ENCODE peak calls at places on chromosome 18, in nine cellular contexts. One of them, this sample, is unnamed. For H3K4me1, the result is how much of the 10 kb centered on the place peaks cover.

GRCh38 chr18:31731628-31732027 is 29.1 kb downstream of the SLC25A52 start:
- DNase-seq in spleen: no peak
- DNase-seq in ascending aorta: no peak
- DNase-seq in adrenal gland: no peak
- DNase-seq in stomach: no peak
- DNase-seq in HepG2: no peak
- DNase-seq in neural progenitor cell: no peak
- DNase-seq in A673: no peak
- DNase-seq in GM12878: no peak
- DNase-seq in this sample: no peak

GRCh38 chr18:26656944-26657536 is 108.7 kb upstream of the KCTD1 start:
- DNase-seq in spleen: peak
- DNase-seq in ascending aorta: no peak
- DNase-seq in adrenal gland: peak
- DNase-seq in stomach: peak
- DNase-seq in HepG2: peak
- DNase-seq in neural progenitor cell: peak
- DNase-seq in A673: peak
- DNase-seq in GM12878: no peak
- DNase-seq in this sample: peak

GRCh38 chr18:79211844-79212243 is 142.7 kb downstream of the ATP9B start:
- DNase-seq in spleen: no peak
- DNase-seq in ascending aorta: no peak
- DNase-seq in adrenal gland: no peak
- DNase-seq in stomach: no peak
- DNase-seq in HepG2: peak
- DNase-seq in neural progenitor cell: no peak
- DNase-seq in A673: peak
- DNase-seq in GM12878: no peak
- DNase-seq in this sample: no peak

GRCh38 chr18:23143871-23144270 is 8.6 kb downstream of the CABLES1 start:
- DNase-seq in spleen: no peak
- DNase-seq in ascending aorta: no peak
- DNase-seq in adrenal gland: no peak
- DNase-seq in stomach: no peak
- DNase-seq in HepG2: no peak
- DNase-seq in neural progenitor cell: no peak
- DNase-seq in A673: no peak
- DNase-seq in GM12878: no peak
- DNase-seq in this sample: peak

GRCh38 chr18:43078485-43079092 is 36.9 kb downstream of the RIT2 start:
- DNase-seq in spleen: no peak
- DNase-seq in ascending aorta: no peak
- DNase-seq in adrenal gland: no peak
- DNase-seq in stomach: no peak
- DNase-seq in HepG2: no peak
- DNase-seq in neural progenitor cell: peak
- DNase-seq in A673: no peak
- DNase-seq in GM12878: no peak
- DNase-seq in this sample: peak

GRCh38 chr18:65091737-65092329 is 659.0 kb upstream of the CDH7 start:
- DNase-seq in spleen: no peak
- DNase-seq in ascending aorta: no peak
- DNase-seq in adrenal gland: peak
- DNase-seq in stomach: no peak
- DNase-seq in HepG2: peak
- DNase-seq in neural progenitor cell: peak
- DNase-seq in A673: peak
- DNase-seq in GM12878: no peak
- DNase-seq in this sample: peak

GRCh38 chr18:48367557-48367956 is 41.6 kb downstream of the ZBTB7C start:
- DNase-seq in spleen: no peak
- DNase-seq in ascending aorta: no peak
- DNase-seq in adrenal gland: peak
- DNase-seq in stomach: no peak
- DNase-seq in HepG2: no peak
- DNase-seq in neural progenitor cell: no peak
- DNase-seq in A673: no peak
- DNase-seq in GM12878: no peak
- DNase-seq in this sample: no peak

GRCh38 chr18:9796933-9797549 is 88.7 kb upstream of the TXNDC2 start:
- DNase-seq in spleen: no peak
- DNase-seq in ascending aorta: no peak
- DNase-seq in adrenal gland: no peak
- DNase-seq in stomach: no peak
- DNase-seq in HepG2: no peak
- DNase-seq in neural progenitor cell: no peak
- DNase-seq in A673: no peak
- DNase-seq in GM12878: no peak
- DNase-seq in this sample: peak

GRCh38 chr18:75088021-75088506 is 120.9 kb downstream of the PTGR3 start:
- DNase-seq in spleen: no peak
- DNase-seq in ascending aorta: no peak
- DNase-seq in adrenal gland: peak
- DNase-seq in stomach: no peak
- DNase-seq in HepG2: no peak
- DNase-seq in neural progenitor cell: no peak
- DNase-seq in A673: no peak
- DNase-seq in GM12878: no peak
- DNase-seq in this sample: no peak

GRCh38 chr18:56873441-56874140 is 222.4 kb downstream of the WDR7 start:
- DNase-seq in spleen: no peak
- DNase-seq in ascending aorta: no peak
- DNase-seq in adrenal gland: no peak
- DNase-seq in stomach: no peak
- DNase-seq in HepG2: peak
- DNase-seq in neural progenitor cell: peak
- DNase-seq in A673: peak
- DNase-seq in GM12878: no peak
- DNase-seq in this sample: no peak

GRCh38 chr18:13446581-13447470 is 228.3 kb downstream of the LDLRAD4 start:
- DNase-seq in spleen: no peak
- DNase-seq in ascending aorta: no peak
- DNase-seq in adrenal gland: peak
- DNase-seq in stomach: no peak
- DNase-seq in HepG2: no peak
- DNase-seq in neural progenitor cell: peak
- DNase-seq in A673: peak
- DNase-seq in GM12878: no peak
- DNase-seq in this sample: no peak

GRCh38 chr18:57026316-57026715 is 120.6 kb upstream of the BOD1L2 start:
- DNase-seq in spleen: no peak
- DNase-seq in ascending aorta: no peak
- DNase-seq in adrenal gland: no peak
- DNase-seq in stomach: no peak
- DNase-seq in HepG2: no peak
- DNase-seq in neural progenitor cell: no peak
- DNase-seq in A673: no peak
- DNase-seq in GM12878: no peak
- DNase-seq in this sample: no peak

GRCh38 chr18:22694954-22695353 is 238.2 kb upstream of the RBBP8 start:
- DNase-seq in spleen: no peak
- DNase-seq in ascending aorta: no peak
- DNase-seq in adrenal gland: peak
- DNase-seq in stomach: no peak
- DNase-seq in HepG2: no peak
- DNase-seq in neural progenitor cell: no peak
- DNase-seq in A673: peak
- DNase-seq in GM12878: no peak
- DNase-seq in this sample: no peak

GRCh38 chr18:77057043-77057442 is 75.5 kb downstream of the MBP start:
- DNase-seq in spleen: no peak
- DNase-seq in ascending aorta: no peak
- DNase-seq in adrenal gland: no peak
- DNase-seq in stomach: no peak
- DNase-seq in HepG2: no peak
- DNase-seq in neural progenitor cell: no peak
- DNase-seq in A673: no peak
- DNase-seq in GM12878: no peak
- DNase-seq in this sample: no peak

GRCh38 chr18:14089176-14089575 is 43.1 kb downstream of the ZNF519 start:
- DNase-seq in spleen: no peak
- DNase-seq in ascending aorta: no peak
- DNase-seq in adrenal gland: no peak
- DNase-seq in stomach: no peak
- DNase-seq in HepG2: no peak
- DNase-seq in neural progenitor cell: no peak
- DNase-seq in A673: peak
- DNase-seq in GM12878: no peak
- DNase-seq in this sample: no peak

GRCh38 chr18:78816916-78817315 is 162.7 kb upstream of the SALL3 start:
- DNase-seq in spleen: peak
- DNase-seq in ascending aorta: no peak
- DNase-seq in adrenal gland: no peak
- DNase-seq in stomach: no peak
- DNase-seq in HepG2: no peak
- DNase-seq in neural progenitor cell: no peak
- DNase-seq in A673: no peak
- DNase-seq in GM12878: no peak
- DNase-seq in this sample: no peak

GRCh38 chr18:32274307-32274706 is 84.5 kb downstream of the MEP1B start:
- DNase-seq in spleen: no peak
- DNase-seq in ascending aorta: no peak
- DNase-seq in adrenal gland: no peak
- DNase-seq in stomach: no peak
- DNase-seq in HepG2: no peak
- DNase-seq in neural progenitor cell: no peak
- DNase-seq in A673: no peak
- DNase-seq in GM12878: no peak
- DNase-seq in this sample: peak

GRCh38 chr18:43578636-43579203 is 301.4 kb upstream of the SYT4 start:
- DNase-seq in spleen: no peak
- DNase-seq in ascending aorta: no peak
- DNase-seq in adrenal gland: no peak
- DNase-seq in stomach: peak
- DNase-seq in HepG2: no peak
- DNase-seq in neural progenitor cell: no peak
- DNase-seq in A673: no peak
- DNase-seq in GM12878: no peak
- DNase-seq in this sample: no peak

GRCh38 chr18:49967914-49968313 is 154.6 kb upstream of the ACAA2 start:
- DNase-seq in spleen: no peak
- DNase-seq in ascending aorta: no peak
- DNase-seq in adrenal gland: no peak
- DNase-seq in stomach: no peak
- DNase-seq in HepG2: no peak
- DNase-seq in neural progenitor cell: no peak
- DNase-seq in A673: no peak
- DNase-seq in GM12878: no peak
- DNase-seq in this sample: no peak

GRCh38 chr18:32284284-32284683 is 94.4 kb downstream of the MEP1B start:
- DNase-seq in spleen: no peak
- DNase-seq in ascending aorta: no peak
- DNase-seq in adrenal gland: no peak
- DNase-seq in stomach: no peak
- DNase-seq in HepG2: no peak
- DNase-seq in neural progenitor cell: no peak
- DNase-seq in A673: no peak
- DNase-seq in GM12878: no peak
- DNase-seq in this sample: no peak

GRCh38 chr18:73684651-73685050 is 463.0 kb downstream of the FBXO15 start:
- DNase-seq in spleen: no peak
- DNase-seq in ascending aorta: no peak
- DNase-seq in adrenal gland: no peak
- DNase-seq in stomach: no peak
- DNase-seq in HepG2: no peak
- DNase-seq in neural progenitor cell: no peak
- DNase-seq in A673: no peak
- DNase-seq in GM12878: no peak
- DNase-seq in this sample: no peak

GRCh38 chr18:70522183-70522582 is 233.3 kb downstream of the SOCS6 start:
- DNase-seq in spleen: no peak
- DNase-seq in ascending aorta: no peak
- DNase-seq in adrenal gland: no peak
- DNase-seq in stomach: no peak
- DNase-seq in HepG2: no peak
- DNase-seq in neural progenitor cell: no peak
- DNase-seq in A673: no peak
- DNase-seq in GM12878: no peak
- DNase-seq in this sample: no peak

DNA sequence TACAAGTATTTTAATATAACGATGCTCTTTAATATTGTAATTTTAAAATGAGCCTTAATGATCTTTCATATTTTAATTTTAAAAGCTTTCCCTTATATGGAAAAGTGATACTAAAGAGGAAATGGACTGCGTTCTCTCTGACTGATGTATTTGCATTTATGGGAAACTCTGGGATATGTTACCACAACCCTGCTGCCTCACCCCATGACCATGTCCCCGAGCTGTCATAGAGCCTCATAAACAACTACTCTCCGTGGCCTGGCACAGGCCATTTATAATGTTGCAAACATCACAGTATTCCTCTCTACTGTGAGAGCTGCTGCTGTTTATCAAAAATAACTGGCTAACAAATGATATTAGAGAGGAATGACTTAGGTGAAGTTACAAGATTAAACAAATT is 75.8 kb upstream of the SEC11C start:
- DNase-seq in spleen: no peak
- DNase-seq in ascending aorta: no peak
- DNase-seq in adrenal gland: no peak
- DNase-seq in stomach: no peak
- DNase-seq in HepG2: no peak
- DNase-seq in neural progenitor cell: no peak
- DNase-seq in A673: no peak
- DNase-seq in GM12878: no peak
- DNase-seq in this sample: no peak
- H3K4me1 ChIP-seq in spleen: under half
- H3K4me1 ChIP-seq in ascending aorta: under half
- H3K4me1 ChIP-seq in adrenal gland: under half
- H3K4me1 ChIP-seq in stomach: under half
- H3K4me1 ChIP-seq in HepG2: under half
- H3K4me1 ChIP-seq in neural progenitor cell: under half
- H3K4me1 ChIP-seq in A673: under half
- H3K4me1 ChIP-seq in GM12878: under half
- H3K4me1 ChIP-seq in this sample: under half

GRCh38 chr18:36380173-36380827 is 82.8 kb downstream of the FHOD3 start:
- DNase-seq in spleen: no peak
- DNase-seq in ascending aorta: no peak
- DNase-seq in adrenal gland: no peak
- DNase-seq in stomach: no peak
- DNase-seq in HepG2: no peak
- DNase-seq in neural progenitor cell: no peak
- DNase-seq in A673: no peak
- DNase-seq in GM12878: no peak
- DNase-seq in this sample: peak
- H3K4me1 ChIP-seq in spleen: under half
- H3K4me1 ChIP-seq in ascending aorta: under half
- H3K4me1 ChIP-seq in adrenal gland: under half
- H3K4me1 ChIP-seq in stomach: under half
- H3K4me1 ChIP-seq in HepG2: under half
- H3K4me1 ChIP-seq in neural progenitor cell: under half
- H3K4me1 ChIP-seq in A673: under half
- H3K4me1 ChIP-seq in GM12878: under half
- H3K4me1 ChIP-seq in this sample: half or more

GRCh38 chr18:58397385-58398132 is 231.3 kb downstream of the ALPK2 start:
- DNase-seq in spleen: no peak
- DNase-seq in ascending aorta: no peak
- DNase-seq in adrenal gland: no peak
- DNase-seq in stomach: no peak
- DNase-seq in HepG2: no peak
- DNase-seq in neural progenitor cell: no peak
- DNase-seq in A673: no peak
- DNase-seq in GM12878: no peak
- DNase-seq in this sample: no peak
- H3K4me1 ChIP-seq in spleen: under half
- H3K4me1 ChIP-seq in ascending aorta: under half
- H3K4me1 ChIP-seq in adrenal gland: under half
- H3K4me1 ChIP-seq in stomach: under half
- H3K4me1 ChIP-seq in HepG2: half or more
- H3K4me1 ChIP-seq in neural progenitor cell: under half
- H3K4me1 ChIP-seq in A673: under half
- H3K4me1 ChIP-seq in GM12878: under half
- H3K4me1 ChIP-seq in this sample: under half

GRCh38 chr18:55346961-55347740 is 240.8 kb downstream of the TCF4 start:
- DNase-seq in spleen: no peak
- DNase-seq in ascending aorta: no peak
- DNase-seq in adrenal gland: no peak
- DNase-seq in stomach: no peak
- DNase-seq in HepG2: no peak
- DNase-seq in neural progenitor cell: no peak
- DNase-seq in A673: no peak
- DNase-seq in GM12878: no peak
- DNase-seq in this sample: peak
- H3K4me1 ChIP-seq in spleen: under half
- H3K4me1 ChIP-seq in ascending aorta: under half
- H3K4me1 ChIP-seq in adrenal gland: under half
- H3K4me1 ChIP-seq in stomach: under half
- H3K4me1 ChIP-seq in HepG2: under half
- H3K4me1 ChIP-seq in neural progenitor cell: under half
- H3K4me1 ChIP-seq in A673: half or more
- H3K4me1 ChIP-seq in GM12878: under half
- H3K4me1 ChIP-seq in this sample: under half

This sample was measured in SK-N-SH.